ENCODE peak calls at places on chromosomes 11 and 22, in seven cellular contexts. P is NCI-H1092; J is activated CD4-positive, CD25-positive, alpha-beta regulatory T cell treated with anti-CD3 and anti-CD28 coated beads, Interleukin-2, amount 50 U/mL, for 72 hours; A is CD8-positive, alpha-beta T cell; H is fibroblast of mammary gland; C is thoracic aorta; B is sigmoid colon. L is an unnamed sample.

GRCh38 chr22:29938285-29938693 is 55.3 kb downstream of the MTMR3 start:
- DNase-seq in H (no peak), C (no peak), P (no peak), J (no peak), A (no peak), B (no peak), L (no peak)

GRCh38 chr11:96894587-96894986 is 504.8 kb downstream of the JRKL start:
- DNase-seq in A (no peak), H (no peak), C (no peak), B (no peak), J (no peak), P (no peak), L (no peak)

GRCh38 chr22:19879996-19880785 is 25.5 kb upstream of the GNB1L start:
- DNase-seq in H (no peak), A (peak), C (no peak), B (peak), P (no peak), J (no peak), L (no peak)

GRCh38 chr11:66881436-66881835 is 24.6 kb downstream of the LRFN4 start:
- DNase-seq in B (no peak), P (peak), C (no peak), H (no peak), J (no peak), A (no peak), L (no peak)

GRCh38 chr11:1226226-1226961 is 3.5 kb downstream of the MUC5B start:
- DNase-seq in C (no peak), A (no peak), H (no peak), J (peak), P (no peak), B (peak), L (no peak)

GRCh38 chr22:22803285-22803853 is 84.2 kb upstream of the IGLL5 start:
- DNase-seq in H (no peak), J (no peak), P (no peak), B (no peak), A (no peak), C (no peak), L (no peak)

GRCh38 chr11:35135222-35135621 is 3.7 kb upstream of the CD44 start:
- DNase-seq in H (peak), P (no peak), B (no peak), C (no peak), A (no peak), J (no peak), L (no peak)

GRCh38 chr11:110903830-110904229 is 191.6 kb upstream of the ARHGAP20 start:
- DNase-seq in B (no peak), H (peak), P (peak), J (no peak), C (no peak), A (no peak), L (no peak)

GRCh38 chr22:45328822-45329535 is 19.2 kb downstream of the FAM118A start:
- DNase-seq in P (no peak), B (no peak), A (no peak), C (no peak), J (no peak), H (no peak), L (no peak)

GRCh38 chr22:30190619-30191018 is 55.9 kb downstream of the LIF start:
- DNase-seq in A (no peak), J (no peak), B (no peak), H (no peak), C (no peak), P (no peak), L (no peak)

L was measured in ureter.